ENCODE peak calls at places on chromosomes 3 and 15, in ten cellular contexts. O, U, F, V, T, J, P, M, K and Q are unnamed samples.

GRCh38 chr15:52857937-52858336 is 67.8 kb upstream of the ONECUT1 start:
- DNase-seq in O (no peak), U (no peak), F (no peak), V (peak), T (no peak), J (no peak), P (no peak), M (no peak), K (no peak), Q (no peak)

GRCh38 chr3:37768107-37768809 is 93.4 kb upstream of the CTDSPL start:
- DNase-seq in O (no peak), U (no peak), F (no peak), V (peak), T (peak), J (no peak), P (no peak), M (no peak), K (peak), Q (no peak)

GRCh38 chr15:25624504-25625172 is 185.8 kb upstream of the UBE3A start:
- DNase-seq in O (no peak), U (no peak), F (no peak), V (no peak), T (no peak), J (no peak), P (no peak), M (no peak), K (no peak), Q (no peak)

GRCh38 chr3:105364113-105364512 is 2.6 kb upstream of the ALCAM start:
- DNase-seq in O (no peak), U (no peak), F (no peak), V (peak), T (no peak), J (no peak), P (no peak), M (no peak), K (no peak), Q (no peak)

GRCh38 chr3:123385981-123386380 is 62.9 kb downstream of the ADCY5 start:
- DNase-seq in O (no peak), U (no peak), F (no peak), V (peak), T (no peak), J (no peak), P (peak), M (peak), K (no peak), Q (no peak)

GRCh38 chr15:65374831-65375401 is 2.9 kb downstream of the IGDCC3 start:
- DNase-seq in O (no peak), U (no peak), F (no peak), V (no peak), T (no peak), J (no peak), P (no peak), M (no peak), K (no peak), Q (no peak)

GRCh38 chr3:159170436-159171003 is 368.7 kb downstream of the MFSD1 start:
- DNase-seq in O (no peak), U (no peak), F (no peak), V (peak), T (peak), J (no peak), P (peak), M (no peak), K (no peak), Q (no peak)

GRCh38 chr3:61645148-61645547 is 83.8 kb downstream of the PTPRG start:
- DNase-seq in O (no peak), U (no peak), F (no peak), V (peak), T (no peak), J (no peak), P (no peak), M (no peak), K (no peak), Q (no peak)

GRCh38 chr3:157508461-157508860 is 5.2 kb upstream of the VEPH1 start:
- DNase-seq in O (no peak), U (no peak), F (no peak), V (no peak), T (no peak), J (no peak), P (no peak), M (no peak), K (no peak), Q (no peak)

GRCh38 chr3:112681822-112682325 is 40.9 kb upstream of the CCDC80 start:
- DNase-seq in O (no peak), U (no peak), F (peak), V (peak), T (peak), J (no peak), P (peak), M (no peak), K (peak), Q (no peak)

GRCh38 chr15:98524838-98525540 is 123.3 kb upstream of the IGF1R start:
- DNase-seq in O (no peak), U (no peak), F (no peak), V (no peak), T (no peak), J (no peak), P (no peak), M (no peak), K (no peak), Q (no peak)

GRCh38 chr15:60854858-60855568 is 374.1 kb downstream of the RORA start:
- DNase-seq in O (no peak), U (no peak), F (peak), V (peak), T (no peak), J (no peak), P (no peak), M (no peak), K (no peak), Q (no peak)

GRCh38 chr3:55476515-55476914 is 10.6 kb downstream of the WNT5A start:
- DNase-seq in O (no peak), U (no peak), F (peak), V (peak), T (peak), J (no peak), P (peak), M (peak), K (no peak), Q (no peak)

GRCh38 chr15:41603941-41604660 is 45.1 kb downstream of the TYRO3 start:
- DNase-seq in O (no peak), U (peak), F (peak), V (peak), T (peak), J (peak), P (peak), M (peak), K (no peak), Q (peak)

GRCh38 chr3:152309031-152309430 is 40.3 kb downstream of the MBNL1 start:
- DNase-seq in O (no peak), U (no peak), F (no peak), V (no peak), T (no peak), J (no peak), P (no peak), M (no peak), K (no peak), Q (no peak)

GRCh38 chr15:42059661-42060476 is 34.5 kb downstream of the PLA2G4D start:
- DNase-seq in O (no peak), U (peak), F (no peak), V (peak), T (peak), J (peak), P (peak), M (no peak), K (no peak), Q (peak)

GRCh38 chr15:25247418-25248030 is 191.3 kb downstream of the UBE3A start:
- DNase-seq in O (peak), U (no peak), F (no peak), V (no peak), T (no peak), J (peak), P (no peak), M (no peak), K (no peak), Q (no peak)

GRCh38 chr15:27673766-27674445 is 425.2 kb downstream of the OCA2 start:
- DNase-seq in O (no peak), U (no peak), F (no peak), V (no peak), T (no peak), J (no peak), P (no peak), M (no peak), K (no peak), Q (no peak)

GRCh38 chr3:137760341-137761098 is 3.6 kb upstream of the SOX14 start:
- DNase-seq in O (peak), U (no peak), F (no peak), V (no peak), T (no peak), J (no peak), P (no peak), M (no peak), K (no peak), Q (no peak)

GRCh38 chr15:51135276-51135675 is 40.6 kb upstream of the TNFAIP8L3 start:
- DNase-seq in O (no peak), U (no peak), F (no peak), V (no peak), T (no peak), J (no peak), P (no peak), M (no peak), K (no peak), Q (no peak)

GRCh38 chr3:184874709-184875644 is 63.0 kb downstream of the VPS8 start:
- DNase-seq in O (no peak), U (no peak), F (peak), V (peak), T (peak), J (no peak), P (peak), M (peak), K (no peak), Q (peak)

GRCh38 chr3:138898301-138898700 is 48.6 kb downstream of the FOXL2 start:
- DNase-seq in O (no peak), U (no peak), F (no peak), V (peak), T (peak), J (no peak), P (peak), M (no peak), K (no peak), Q (no peak)